ENCODE peak calls at places on chromosome 13, in eight cellular contexts. V, P, N, Q, A, B, M and G are unnamed samples.

GRCh38 chr13:43285891-43286602 is 262.7 kb downstream of the DNAJC15 start:
- DNase-seq in N (no peak), A (peak), M (no peak), P (peak), V (no peak), Q (no peak), B (no peak), G (peak)

GRCh38 chr13:106533101-106533939 is 2.1 kb downstream of the EFNB2 start:
- DNase-seq in Q (no peak), B (no peak), V (peak), P (peak), N (peak), A (peak), M (peak), G (peak)

GRCh38 chr13:51534075-51534817 is 50.0 kb upstream of the WDFY2 start:
- DNase-seq in V (peak), Q (no peak), M (no peak), P (no peak), N (no peak), A (no peak), B (no peak), G (peak)

GRCh38 chr13:75726313-75726712 is 90.2 kb downstream of the LMO7 start:
- DNase-seq in B (no peak), M (no peak), P (no peak), V (no peak), Q (no peak), N (no peak), A (no peak), G (no peak)

GRCh38 chr13:109146912-109147624 is 517.7 kb downstream of the MYO16 start:
- DNase-seq in A (peak), N (no peak), Q (peak), B (no peak), P (no peak), V (peak), M (no peak), G (peak)

GRCh38 chr13:49370390-49370789 is 73.5 kb downstream of the CAB39L start:
- DNase-seq in A (no peak), P (peak), B (no peak), M (no peak), V (no peak), Q (no peak), N (no peak), G (no peak)

GRCh38 chr13:45711952-45712351 is 9.8 kb downstream of the CBY2 start:
- DNase-seq in P (no peak), M (no peak), V (no peak), N (no peak), A (no peak), Q (no peak), B (no peak), G (no peak)

GRCh38 chr13:23574421-23574820 is 4.2 kb downstream of the TNFRSF19 start:
- DNase-seq in P (no peak), B (no peak), M (no peak), Q (no peak), A (no peak), N (no peak), V (no peak), G (no peak)

GRCh38 chr13:45518525-45519235 is 53.9 kb downstream of the COG3 start:
- DNase-seq in B (no peak), N (no peak), Q (no peak), M (no peak), P (no peak), A (peak), V (peak), G (peak)

GRCh38 chr13:51935326-51936171 is 73.8 kb downstream of the CCDC70 start:
- DNase-seq in Q (peak), P (peak), A (no peak), V (peak), B (no peak), N (peak), M (no peak), G (peak)

GRCh38 chr13:51646041-51646670 is 61.9 kb downstream of the WDFY2 start:
- DNase-seq in N (no peak), V (no peak), P (peak), Q (no peak), B (peak), M (no peak), A (no peak), G (no peak)

GRCh38 chr13:50923272-50923671 is 13.7 kb downstream of the RNASEH2B start:
- DNase-seq in V (no peak), M (no peak), Q (no peak), N (no peak), P (no peak), A (no peak), B (no peak), G (peak)

GRCh38 chr13:77717508-77717907 is 20.0 kb downstream of the SLAIN1 start:
- DNase-seq in B (no peak), N (no peak), P (no peak), M (no peak), Q (no peak), A (no peak), V (no peak), G (no peak)

GRCh38 chr13:33721719-33722118 is 96.2 kb upstream of the RFC3 start:
- DNase-seq in M (no peak), P (no peak), V (peak), A (peak), Q (no peak), B (no peak), N (no peak), G (peak)

GRCh38 chr13:24212674-24213073 is 52.2 kb downstream of the SPATA13 start:
- DNase-seq in A (no peak), P (no peak), B (no peak), N (no peak), Q (no peak), M (no peak), V (no peak), G (no peak)

GRCh38 chr13:31930490-31930889 is 101.1 kb upstream of the FRY start:
- DNase-seq in N (no peak), V (no peak), B (no peak), Q (no peak), P (no peak), A (no peak), M (no peak), G (no peak)

GRCh38 chr13:110017379-110017778 is 231.0 kb upstream of the IRS2 start:
- DNase-seq in M (no peak), Q (peak), B (peak), P (no peak), A (peak), V (peak), N (peak), G (peak)

GRCh38 chr13:83215627-83216026 is 666.6 kb downstream of the SLITRK1 start:
- DNase-seq in V (peak), M (no peak), B (no peak), N (no peak), P (no peak), A (peak), Q (no peak), G (peak)

GRCh38 chr13:66159526-66159925 is 1070.6 kb downstream of the PCDH9 start:
- DNase-seq in P (no peak), M (no peak), B (no peak), A (no peak), V (no peak), Q (no peak), N (no peak), G (no peak)

GRCh38 chr13:108227651-108228272 is 9.6 kb downstream of the ABHD13 start:
- DNase-seq in A (peak), M (peak), B (no peak), Q (peak), P (peak), N (peak), V (peak), G (peak)

GRCh38 chr13:104008571-104009435 is 942.6 kb upstream of the SLC10A2 start:
- DNase-seq in Q (no peak), N (no peak), P (no peak), B (no peak), A (peak), M (no peak), V (peak), G (no peak)

GRCh38 chr13:90201676-90202425 is 1145.6 kb upstream of the MIR17HG start:
- DNase-seq in B (no peak), P (no peak), A (no peak), M (no peak), V (no peak), N (peak), Q (no peak), G (peak)

GRCh38 chr13:33634526-33635111 is 183.3 kb upstream of the RFC3 start:
- DNase-seq in B (no peak), A (peak), M (no peak), P (no peak), Q (no peak), V (peak), N (no peak), G (no peak)

GRCh38 chr13:34357435-34358232 is 539.7 kb downstream of the RFC3 start:
- DNase-seq in A (peak), V (peak), N (no peak), M (no peak), B (no peak), P (peak), Q (no peak), G (peak)

GRCh38 chr13:110446570-110446880 is 115.0 kb downstream of the RAB20 start:
- DNase-seq in P (no peak), Q (no peak), B (no peak), A (no peak), M (no peak), V (no peak), N (no peak), G (no peak)

GRCh38 chr13:27964741-27965323 is 4.3 kb downstream of the CDX2 start:
- DNase-seq in B (no peak), V (no peak), Q (no peak), P (no peak), A (no peak), N (no peak), M (no peak), G (no peak)

GRCh38 chr13:108679989-108680388 is 50.6 kb downstream of the MYO16 start:
- DNase-seq in A (no peak), P (no peak), Q (no peak), V (no peak), B (no peak), M (no peak), N (no peak), G (no peak)

GRCh38 chr13:28337196-28338045 is 157.5 kb downstream of the FLT1 start:
- DNase-seq in V (peak), P (no peak), Q (no peak), N (no peak), B (no peak), M (no peak), A (peak), G (peak)

GRCh38 chr13:25384747-25385270 is 13.0 kb downstream of the ATP8A2 start:
- DNase-seq in N (peak), P (no peak), A (peak), Q (no peak), M (no peak), B (no peak), V (no peak), G (no peak)

DNA sequence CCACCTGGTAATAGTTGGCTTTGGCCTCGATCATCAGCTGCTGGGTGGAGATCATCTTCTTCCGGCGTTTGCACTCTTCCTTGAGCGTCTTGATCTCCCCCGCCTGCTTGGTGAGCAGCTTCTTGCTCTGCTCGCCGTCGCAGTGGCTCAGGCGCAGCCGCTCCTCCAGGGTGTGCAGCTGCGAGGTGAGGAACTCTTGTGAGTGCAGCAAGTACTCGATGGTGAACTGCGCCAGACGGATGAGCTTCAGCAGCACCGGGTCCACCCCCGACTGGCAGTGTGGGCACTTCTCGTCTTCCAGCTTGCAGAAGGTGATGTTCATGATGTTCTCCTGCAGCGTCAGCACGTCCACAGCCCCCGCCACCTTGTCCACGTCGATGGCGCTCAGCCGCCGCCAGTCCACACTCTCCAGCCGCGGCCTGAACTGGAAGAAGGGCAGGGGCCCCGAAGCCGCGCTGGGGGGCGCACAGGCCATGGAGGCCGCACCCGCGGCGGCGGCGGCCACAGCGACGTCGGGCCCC is 3.2 kb downstream of the DZIP1 start:
- DNase-seq in A (no peak), M (no peak), Q (no peak), V (no peak), P (peak), N (peak), B (no peak), G (peak)
- H3K4me3 ChIP-seq in A (peak), M (no peak), Q (no peak), V (peak), P (peak), N (peak), B (peak), G (peak)

GRCh38 chr13:20129076-20129475 is 31.8 kb downstream of the GJA3 start:
- DNase-seq in B (no peak), A (no peak), P (no peak), M (no peak), N (no peak), Q (no peak), V (no peak), G (no peak)
- TF ChIP-seq EZH2 in B (no peak), A (no peak), P (no peak), M (no peak), N (no peak), Q (no peak), V (no peak), G (no peak)

GRCh38 chr13:30466358-30466714 is 600 bp upstream of the HMGB1 start:
- DNase-seq in M (peak), P (peak), N (peak), A (no peak), V (no peak), Q (no peak), B (no peak), G (peak)

GRCh38 chr13:30463820-30464495 is 1.8 kb downstream of the HMGB1 start:
- DNase-seq in Q (no peak), V (peak), M (peak), N (peak), A (peak), B (no peak), P (no peak), G (peak)

GRCh38 chr13:30464496-30465351 is 1.0 kb downstream of the HMGB1 start:
- DNase-seq in N (peak), V (peak), P (peak), M (peak), Q (no peak), B (no peak), A (peak), G (peak)

GRCh38 chr13:30465541-30466357 is at the start of gene HMGB1:
- DNase-seq in M (peak), Q (peak), V (peak), N (peak), A (peak), P (peak), B (peak), G (peak)

DNA sequence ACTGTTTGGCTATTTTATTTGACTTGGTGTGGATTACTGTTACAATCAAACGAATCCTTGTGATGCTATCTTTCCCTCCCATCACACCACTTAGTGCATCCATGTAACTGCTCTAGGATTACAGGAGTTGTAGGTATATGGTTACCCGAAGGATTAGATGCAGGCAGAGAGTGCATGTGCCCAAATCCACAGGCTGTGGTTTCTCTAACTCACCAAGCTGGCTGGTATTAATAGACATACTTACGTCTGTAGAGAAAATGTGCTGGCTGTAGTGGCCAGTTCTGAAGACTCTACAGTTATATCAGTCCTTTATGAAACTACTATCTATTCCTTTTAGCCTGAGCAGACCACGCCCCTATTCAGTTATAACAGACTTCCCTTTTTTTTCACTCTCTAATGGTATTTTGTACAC is 1.1 kb upstream of the HMGB1 start:
- DNase-seq in Q (no peak), V (no peak), B (no peak), A (no peak), N (no peak), M (peak), P (no peak), G (peak)
- H3K4me3 ChIP-seq in Q (peak), V (no peak), B (peak), A (no peak), N (no peak), M (peak), P (peak), G (peak)

GRCh38 chr13:112325142-112325808 is 50.9 kb upstream of the SPACA7 start:
- DNase-seq in B (no peak), P (no peak), M (no peak), N (no peak), A (no peak), V (no peak), Q (no peak), G (no peak)
- TF ChIP-seq EZH2 in B (no peak), P (no peak), M (no peak), N (no peak), A (no peak), V (no peak), Q (no peak), G (no peak)

GRCh38 chr13:99989376-99990044 is 7.9 kb downstream of the ZIC2 start:
- DNase-seq in V (no peak), B (no peak), P (peak), N (no peak), M (no peak), Q (no peak), A (no peak), G (no peak)

GRCh38 chr13:99991806-99992242 is 10.2 kb downstream of the ZIC2 start:
- DNase-seq in P (peak), V (no peak), Q (no peak), N (no peak), B (no peak), A (no peak), M (no peak), G (no peak)

GRCh38 chr13:99990045-99990977 is 8.7 kb downstream of the ZIC2 start:
- DNase-seq in P (peak), V (no peak), Q (no peak), N (no peak), M (no peak), B (no peak), A (no peak), G (no peak)

GRCh38 chr13:99992376-99992775 is 10.8 kb downstream of the ZIC2 start:
- DNase-seq in Q (no peak), V (no peak), M (no peak), P (peak), A (no peak), B (no peak), N (no peak), G (no peak)

GRCh38 chr13:99991013-99991805 is 9.6 kb downstream of the ZIC2 start:
- DNase-seq in Q (no peak), N (no peak), A (no peak), M (no peak), P (peak), V (no peak), B (no peak), G (no peak)
- H3K4me3 ChIP-seq in Q (no peak), N (no peak), A (no peak), M (no peak), P (peak), V (no peak), B (peak), G (no peak)